ENCODE peak calls at places on chromosomes 12 and 14, in four cellular contexts. J is H9, W is IMR-90, K is H1. Q is an unnamed sample.

GRCh38 chr12:6049587-6049986 is 74.9 kb downstream of the VWF start:
- DNase-seq in J (no peak), W (peak; percentile 22), K (no peak), Q (no peak)

GRCh38 chr14:32343926-32344430 is 14.9 kb downstream of the AKAP6 start:
- DNase-seq in J (no peak), W (no peak), K (no peak), Q (no peak)

GRCh38 chr12:118404876-118405521 is 28.6 kb downstream of the SUDS3 start:
- DNase-seq in J (peak; percentile 46), W (peak; percentile 68), K (peak; percentile 73), Q (peak; percentile 53)

GRCh38 chr12:15778126-15778525 is 11.1 kb downstream of the EPS8 start:
- DNase-seq in J (no peak), W (no peak), K (no peak), Q (no peak)

GRCh38 chr12:15979096-15980091 is 68.3 kb downstream of the DERA start:
- DNase-seq in J (peak; percentile 70), W (peak; percentile 93), K (no peak), Q (no peak)

GRCh38 chr14:56580317-56580711 is 716 bp downstream of the TMEM260 start:
- DNase-seq in J (no peak), W (no peak), K (no peak), Q (no peak)

GRCh38 chr12:58342736-58343135 is 401.4 kb downstream of the ATP23 start:
- DNase-seq in J (no peak), W (no peak), K (no peak), Q (no peak)

GRCh38 chr12:24960222-24960855 is 11.4 kb upstream of the BCAT1 start:
- DNase-seq in J (peak; percentile 84), W (peak; percentile 72), K (peak; percentile 66), Q (no peak)

GRCh38 chr14:47917344-47917954 is 242.0 kb upstream of the MDGA2 start:
- DNase-seq in J (peak; percentile 29), W (peak; percentile 13), K (peak; percentile 56), Q (peak; percentile 17)

GRCh38 chr12:27619308-27619707 is 76.9 kb upstream of the REP15 start:
- DNase-seq in J (no peak), W (peak; percentile 90), K (no peak), Q (no peak)

GRCh38 chr14:54651649-54652048 is 84.7 kb downstream of the SAMD4A start:
- DNase-seq in J (no peak), W (no peak), K (no peak), Q (no peak)

GRCh38 chr14:54652188-54652889 is 85.4 kb downstream of the SAMD4A start:
- DNase-seq in J (peak; percentile 87), W (peak; percentile 100), K (no peak), Q (peak; percentile 53)

GRCh38 chr14:54651018-54651351 is 84.1 kb downstream of the SAMD4A start:
- DNase-seq in J (no peak), W (no peak), K (no peak), Q (no peak)

GRCh38 chr14:54652890-54653201 is 85.9 kb downstream of the SAMD4A start:
- DNase-seq in J (no peak), W (no peak), K (no peak), Q (no peak)

GRCh38 chr14:54650331-54651017 is 83.5 kb downstream of the SAMD4A start:
- DNase-seq in J (no peak), W (peak; percentile 80), K (no peak), Q (no peak)
- H4K8ac ChIP-seq in J (no peak overlapping the region), W (peak overlapping the region; percentile 27), K (no peak overlapping the region), Q (no peak overlapping the region)

GRCh38 chr12:9364224-9365176 is 156.3 kb upstream of the PZP start:
- DNase-seq in J (peak; percentile 92), W (peak; percentile 70), K (peak; percentile 65), Q (no peak)
- H4K8ac ChIP-seq in J (no peak overlapping the region), W (no peak overlapping the region), K (no peak overlapping the region), Q (no peak overlapping the region)

GRCh38 chr12:98515368-98516183 is at the start of gene TMPO:
- DNase-seq in J (peak; percentile 96), W (peak; percentile 87), K (peak; percentile 97), Q (peak; percentile 94)
- H4K8ac ChIP-seq in J (peak within 1 kb of the TSS; percentile 77), W (peak within 1 kb of the TSS; percentile 89), K (peak within 1 kb of the TSS; percentile 99), Q (peak within 1 kb of the TSS; percentile 43)

GRCh38 chr12:53006810-53007742 is 820 bp downstream of the EIF4B start:
- DNase-seq in J (peak; percentile 82), W (peak; percentile 55), K (peak; percentile 77), Q (peak; percentile 66)

GRCh38 chr12:53004582-53004981 is 1.7 kb upstream of the EIF4B start:
- DNase-seq in J (peak; percentile 61), W (peak; percentile 24), K (no peak), Q (no peak)

GRCh38 chr12:53004178-53004577 is 2.1 kb upstream of the EIF4B start:
- DNase-seq in J (peak; percentile 57), W (no peak), K (no peak), Q (no peak)

GRCh38 chr12:53005986-53006809 is at the start of gene EIF4B:
- DNase-seq in J (peak; percentile 100), W (peak; percentile 100), K (peak; percentile 97), Q (peak; percentile 99)

DNA sequence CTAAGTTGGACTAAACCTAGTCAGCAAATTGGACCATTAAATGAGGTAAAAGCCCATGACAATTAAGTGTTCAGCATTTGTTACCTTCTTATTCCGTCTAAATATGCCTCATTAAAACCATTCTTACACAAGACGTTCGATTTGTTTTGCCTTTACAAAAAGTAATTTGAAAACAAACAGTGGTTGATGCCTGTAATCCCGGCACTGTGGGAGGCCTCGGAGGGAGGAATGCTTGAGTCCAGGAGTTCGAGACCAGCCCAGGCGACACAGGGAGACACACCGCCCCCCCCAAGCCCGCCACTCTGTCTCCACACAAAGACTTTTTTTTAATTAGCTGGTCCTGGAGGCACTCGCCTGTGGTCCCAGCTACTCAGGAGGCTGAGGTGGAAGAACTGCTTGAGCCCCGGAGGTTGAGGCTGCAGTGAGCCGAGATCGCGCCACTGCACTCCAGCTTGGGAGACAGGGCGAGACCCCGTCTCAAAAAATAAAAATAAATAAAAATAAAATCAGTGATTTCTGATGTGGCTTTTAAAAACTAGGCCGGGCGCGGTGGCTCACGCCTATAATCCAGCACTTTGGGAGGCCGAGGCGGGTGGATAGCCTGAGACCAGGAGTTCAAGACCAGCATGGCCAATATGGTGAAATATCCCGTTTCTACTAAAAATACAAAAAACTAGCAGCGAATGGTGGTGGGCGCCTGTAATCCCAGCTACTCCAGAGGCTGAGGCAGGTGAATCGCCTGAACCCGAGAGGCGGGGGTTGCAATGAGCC is 856 bp upstream of the EIF4B start:
- DNase-seq in J (no peak), W (no peak), K (peak; percentile 54), Q (peak; percentile 35)
- H4K8ac ChIP-seq in J (no peak overlapping the region), W (peak overlapping the region; percentile 93), K (peak overlapping the region; percentile 83), Q (no peak overlapping the region)

GRCh38 chr12:4320859-4321701 is at the start of gene TIGAR:
- DNase-seq in J (peak; percentile 97), W (peak; percentile 93), K (peak; percentile 89), Q (peak; percentile 95)
- H4K8ac ChIP-seq in J (no peak within 1 kb of the TSS), W (peak within 1 kb of the TSS; percentile 94), K (peak within 1 kb of the TSS; percentile 91), Q (no peak within 1 kb of the TSS)

GRCh38 chr12:68446379-68446778 is 114.2 kb upstream of the MDM1 start:
- DNase-seq in J (no peak), W (no peak), K (no peak), Q (no peak)
- H4K8ac ChIP-seq in J (no peak overlapping the region), W (no peak overlapping the region), K (no peak overlapping the region), Q (no peak overlapping the region)

GRCh38 chr14:22588419-22589095 is 467 bp downstream of the DAD1 start:
- DNase-seq in J (no peak), W (no peak), K (no peak), Q (no peak)
- H4K8ac ChIP-seq in J (no peak overlapping the region), W (peak overlapping the region; percentile 95), K (no peak overlapping the region), Q (no peak overlapping the region)

GRCh38 chr12:121128908-121129704 is 3.6 kb upstream of the P2RX7 start:
- DNase-seq in J (peak; percentile 72), W (peak; percentile 27), K (peak; percentile 53), Q (no peak)
- H4K8ac ChIP-seq in J (no peak overlapping the region), W (no peak overlapping the region), K (no peak overlapping the region), Q (no peak overlapping the region)

DNA sequence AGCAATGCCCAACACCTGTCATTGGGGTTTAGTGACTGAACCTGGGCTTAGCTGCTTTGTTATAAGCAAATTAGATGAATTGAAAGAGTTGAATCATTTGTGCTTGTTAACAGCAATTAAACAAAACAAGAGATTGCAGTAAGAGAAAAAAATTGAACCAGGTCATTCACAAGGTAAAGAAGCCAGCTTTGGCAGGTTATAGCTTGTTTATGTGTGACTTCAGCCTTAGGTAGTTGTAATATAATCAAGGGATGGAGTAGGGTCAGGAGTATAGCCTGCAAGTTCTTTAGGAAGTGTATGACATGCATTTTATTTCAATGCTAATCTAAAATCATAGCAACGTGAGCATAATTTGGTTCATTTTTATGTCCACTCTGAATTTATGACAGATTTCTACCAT is 63.4 kb upstream of the PLEKHG3 start:
- DNase-seq in J (no peak), W (no peak), K (no peak), Q (no peak)
- H4K8ac ChIP-seq in J (no peak overlapping the region), W (no peak overlapping the region), K (no peak overlapping the region), Q (no peak overlapping the region)

Q was measured in neuronal stem cell.